ENCODE peak calls at places on chromosome 2, in nine cellular contexts. One of them, this sample, is unnamed.

GRCh38 chr2:34204560-34204959 is 605.5 kb upstream of the FAM98A start:
- DNase-seq in mesendoderm: no peak
- DNase-seq in H7: no peak
- DNase-seq in heart right ventricle: no peak
- DNase-seq in GM12864: no peak
- DNase-seq in A673: no peak
- DNase-seq in T-cell: no peak
- DNase-seq in GM13977: no peak
- DNase-seq in epithelial cell of esophagus: no peak
- DNase-seq in this sample: no peak

GRCh38 chr2:6970976-6971480 is 53.8 kb downstream of the RNF144A start:
- DNase-seq in mesendoderm: no peak
- DNase-seq in H7: no peak
- DNase-seq in heart right ventricle: no peak
- DNase-seq in GM12864: no peak
- DNase-seq in A673: no peak
- DNase-seq in T-cell: no peak
- DNase-seq in GM13977: no peak
- DNase-seq in epithelial cell of esophagus: no peak
- DNase-seq in this sample: no peak

GRCh38 chr2:119545754-119546445 is 1.7 kb downstream of the CFAP221 start:
- DNase-seq in mesendoderm: no peak
- DNase-seq in H7: no peak
- DNase-seq in heart right ventricle: no peak
- DNase-seq in GM12864: no peak
- DNase-seq in A673: no peak
- DNase-seq in T-cell: no peak
- DNase-seq in GM13977: no peak
- DNase-seq in epithelial cell of esophagus: no peak
- DNase-seq in this sample: no peak

GRCh38 chr2:195319548-195320415 is 337.2 kb upstream of the SLC39A10 start:
- DNase-seq in mesendoderm: no peak
- DNase-seq in H7: no peak
- DNase-seq in heart right ventricle: no peak
- DNase-seq in GM12864: no peak
- DNase-seq in A673: no peak
- DNase-seq in T-cell: no peak
- DNase-seq in GM13977: no peak
- DNase-seq in epithelial cell of esophagus: peak; percentile 27
- DNase-seq in this sample: no peak

GRCh38 chr2:63617360-63617759 is 28.6 kb downstream of the MDH1 start:
- DNase-seq in mesendoderm: no peak
- DNase-seq in H7: no peak
- DNase-seq in heart right ventricle: no peak
- DNase-seq in GM12864: no peak
- DNase-seq in A673: no peak
- DNase-seq in T-cell: no peak
- DNase-seq in GM13977: no peak
- DNase-seq in epithelial cell of esophagus: no peak
- DNase-seq in this sample: no peak

GRCh38 chr2:108575132-108575966 is 41.1 kb downstream of the LIMS1 start:
- DNase-seq in mesendoderm: peak; percentile 78
- DNase-seq in H7: no peak
- DNase-seq in heart right ventricle: no peak
- DNase-seq in GM12864: no peak
- DNase-seq in A673: peak; percentile 23
- DNase-seq in T-cell: no peak
- DNase-seq in GM13977: peak; percentile 42
- DNase-seq in epithelial cell of esophagus: peak; percentile 46
- DNase-seq in this sample: peak; percentile 70

GRCh38 chr2:85269959-85270358 is 57.8 kb downstream of the TGOLN2 start:
- DNase-seq in mesendoderm: peak; percentile 24
- DNase-seq in H7: no peak
- DNase-seq in heart right ventricle: no peak
- DNase-seq in GM12864: no peak
- DNase-seq in A673: no peak
- DNase-seq in T-cell: no peak
- DNase-seq in GM13977: no peak
- DNase-seq in epithelial cell of esophagus: no peak
- DNase-seq in this sample: no peak

GRCh38 chr2:218387369-218388194 is 5.5 kb downstream of the SLC11A1 start:
- DNase-seq in mesendoderm: peak; percentile 83
- DNase-seq in H7: peak; percentile 95
- DNase-seq in heart right ventricle: peak; percentile 68
- DNase-seq in GM12864: no peak
- DNase-seq in A673: peak; percentile 62
- DNase-seq in T-cell: no peak
- DNase-seq in GM13977: no peak
- DNase-seq in epithelial cell of esophagus: peak; percentile 84
- DNase-seq in this sample: no peak

GRCh38 chr2:70959851-70960832 is 18.3 kb upstream of the ANKRD53 start:
- DNase-seq in mesendoderm: no peak
- DNase-seq in H7: peak; percentile 80
- DNase-seq in heart right ventricle: no peak
- DNase-seq in GM12864: no peak
- DNase-seq in A673: no peak
- DNase-seq in T-cell: no peak
- DNase-seq in GM13977: no peak
- DNase-seq in epithelial cell of esophagus: no peak
- DNase-seq in this sample: no peak

GRCh38 chr2:161238559-161239415 is 69.4 kb upstream of the PSMD14 start:
- DNase-seq in mesendoderm: peak; percentile 93
- DNase-seq in H7: peak; percentile 90
- DNase-seq in heart right ventricle: peak; percentile 69
- DNase-seq in GM12864: no peak
- DNase-seq in A673: peak; percentile 79
- DNase-seq in T-cell: peak; percentile 53
- DNase-seq in GM13977: peak; percentile 69
- DNase-seq in epithelial cell of esophagus: peak; percentile 65
- DNase-seq in this sample: no peak

GRCh38 chr2:43475137-43475846 is 120.5 kb downstream of the THADA start:
- DNase-seq in mesendoderm: no peak
- DNase-seq in H7: no peak
- DNase-seq in heart right ventricle: no peak
- DNase-seq in GM12864: no peak
- DNase-seq in A673: no peak
- DNase-seq in T-cell: no peak
- DNase-seq in GM13977: no peak
- DNase-seq in epithelial cell of esophagus: no peak
- DNase-seq in this sample: no peak

GRCh38 chr2:11770531-11771188 is 24.2 kb downstream of the LPIN1 start:
- DNase-seq in mesendoderm: no peak
- DNase-seq in H7: no peak
- DNase-seq in heart right ventricle: no peak
- DNase-seq in GM12864: no peak
- DNase-seq in A673: no peak
- DNase-seq in T-cell: no peak
- DNase-seq in GM13977: no peak
- DNase-seq in epithelial cell of esophagus: no peak
- DNase-seq in this sample: no peak

GRCh38 chr2:86243272-86243671 is 44.0 kb downstream of the MRPL35 start:
- DNase-seq in mesendoderm: no peak
- DNase-seq in H7: no peak
- DNase-seq in heart right ventricle: no peak
- DNase-seq in GM12864: no peak
- DNase-seq in A673: no peak
- DNase-seq in T-cell: no peak
- DNase-seq in GM13977: no peak
- DNase-seq in epithelial cell of esophagus: no peak
- DNase-seq in this sample: no peak

GRCh38 chr2:49241506-49241905 is 87.2 kb upstream of the FSHR start:
- DNase-seq in mesendoderm: no peak
- DNase-seq in H7: no peak
- DNase-seq in heart right ventricle: no peak
- DNase-seq in GM12864: no peak
- DNase-seq in A673: no peak
- DNase-seq in T-cell: no peak
- DNase-seq in GM13977: no peak
- DNase-seq in epithelial cell of esophagus: no peak
- DNase-seq in this sample: no peak

GRCh38 chr2:200159829-200160781 is 146.4 kb upstream of the SPATS2L start:
- DNase-seq in mesendoderm: peak; percentile 25
- DNase-seq in H7: no peak
- DNase-seq in heart right ventricle: no peak
- DNase-seq in GM12864: no peak
- DNase-seq in A673: no peak
- DNase-seq in T-cell: no peak
- DNase-seq in GM13977: no peak
- DNase-seq in epithelial cell of esophagus: peak; percentile 38
- DNase-seq in this sample: no peak

GRCh38 chr2:62471816-62472215 is 34.2 kb downstream of the TMEM17 start:
- DNase-seq in mesendoderm: no peak
- DNase-seq in H7: no peak
- DNase-seq in heart right ventricle: peak; percentile 56
- DNase-seq in GM12864: no peak
- DNase-seq in A673: no peak
- DNase-seq in T-cell: no peak
- DNase-seq in GM13977: no peak
- DNase-seq in epithelial cell of esophagus: no peak
- DNase-seq in this sample: no peak

GRCh38 chr2:229712125-229712524 is 2.2 kb downstream of the DNER start:
- DNase-seq in mesendoderm: no peak
- DNase-seq in H7: no peak
- DNase-seq in heart right ventricle: no peak
- DNase-seq in GM12864: no peak
- DNase-seq in A673: peak; percentile 25
- DNase-seq in T-cell: no peak
- DNase-seq in GM13977: peak; percentile 39
- DNase-seq in epithelial cell of esophagus: no peak
- DNase-seq in this sample: no peak